ENCODE peak calls at places on chromosomes 16 and 17, in four cellular contexts. P, M, B and N are unnamed samples.

GRCh38 chr17:2178798-2179505 is 124.0 kb downstream of the HIC1 start:
- DNase-seq in P (no peak), B (no peak), M (no peak), N (no peak)

GRCh38 chr16:29993191-29993902 is 2.1 kb downstream of the HIRIP3 start:
- DNase-seq in P (no peak), B (no peak), M (no peak), N (no peak)

GRCh38 chr17:67469208-67469980 is 92.3 kb downstream of the PITPNC1 start:
- DNase-seq in B (peak; percentile 36), M (no peak), P (peak; percentile 27), N (no peak)

GRCh38 chr16:77784441-77785356 is 3.7 kb upstream of the VAT1L start:
- DNase-seq in M (no peak), P (no peak), B (no peak), N (no peak)

GRCh38 chr16:19601083-19601976 is 45.8 kb downstream of the VPS35L start:
- DNase-seq in P (no peak), B (peak; percentile 47), M (peak; percentile 59), N (peak; percentile 36)

GRCh38 chr16:66954097-66954659 is 6.9 kb upstream of the CES3 start:
- DNase-seq in M (peak; percentile 88), B (peak; percentile 85), P (peak; percentile 85), N (peak; percentile 80)

GRCh38 chr17:77510133-77510796 is 369.5 kb downstream of the SEC14L1 start:
- DNase-seq in P (peak; percentile 5), M (no peak), B (no peak), N (no peak)

GRCh38 chr17:53659181-53659580 is 163.5 kb upstream of the KIF2B start:
- DNase-seq in B (no peak), P (no peak), M (peak; percentile 13), N (no peak)

GRCh38 chr17:16150251-16150859 is 65.0 kb downstream of the NCOR1 start:
- DNase-seq in B (no peak), M (no peak), P (no peak), N (no peak)

GRCh38 chr16:26859086-26859485 is 207.6 kb upstream of the C16orf82 start:
- DNase-seq in B (no peak), P (no peak), M (no peak), N (no peak)

GRCh38 chr17:63833026-63833740 is 5.7 kb upstream of the FTSJ3 start:
- DNase-seq in P (no peak), M (no peak), B (no peak), N (no peak)

GRCh38 chr17:65366102-65366844 is 195.2 kb downstream of the AXIN2 start:
- DNase-seq in B (no peak), M (no peak), P (no peak), N (no peak)

GRCh38 chr17:10198509-10199249 is at the start of gene GAS7:
- DNase-seq in B (no peak), P (peak; percentile 81), M (no peak), N (peak; percentile 68)

GRCh38 chr16:86835981-86836380 is 257.6 kb downstream of the FOXL1 start:
- DNase-seq in B (no peak), M (no peak), P (no peak), N (no peak)

GRCh38 chr16:56226840-56227525 is 35.7 kb downstream of the GNAO1 start:
- DNase-seq in M (no peak), P (no peak), B (no peak), N (no peak)

GRCh38 chr16:4293822-4294457 is 21.1 kb upstream of the TFAP4 start:
- DNase-seq in B (no peak), M (no peak), P (peak; percentile 81), N (peak; percentile 67)
- TF ChIP-seq ELF4 in B (no peak), M (no peak), P (no peak), N (no peak)

GRCh38 chr17:21214015-21214776 is at the start of gene TMEM11:
- DNase-seq in B (peak; percentile 86), P (peak; percentile 97), M (peak; percentile 93), N (peak; percentile 97)

GRCh38 chr17:21213005-21213404 is 956 bp downstream of the TMEM11 start:
- DNase-seq in M (no peak), P (no peak), B (no peak), N (no peak)

GRCh38 chr17:21211825-21212479 is 2.0 kb downstream of the TMEM11 start:
- DNase-seq in P (no peak), B (no peak), M (no peak), N (no peak)

GRCh38 chr17:21214777-21215541 is 998 bp upstream of the TMEM11 start:
- DNase-seq in P (peak; percentile 54), M (peak; percentile 14), B (no peak), N (no peak)

GRCh38 chr17:21213491-21214014 is 408 bp downstream of the TMEM11 start:
- DNase-seq in P (peak; percentile 40), M (peak; percentile 16), B (no peak), N (peak; percentile 43)
- TF ChIP-seq ELF4 in P (peak; percentile 20), M (no peak), B (peak; percentile 83), N (no peak)

GRCh38 chr17:61382796-61383688 is 16.6 kb upstream of the TBX2 start:
- DNase-seq in B (no peak), M (no peak), P (no peak), N (no peak)
- TF ChIP-seq ELF4 in B (no peak), M (no peak), P (no peak), N (no peak)

GRCh38 chr17:21378553-21378952 is 2.4 kb downstream of the KCNJ12 start:
- DNase-seq in B (no peak), P (peak; percentile 54), M (no peak), N (no peak)

GRCh38 chr17:21376585-21376834 is 353 bp downstream of the KCNJ12 start:
- DNase-seq in B (no peak), M (no peak), P (no peak), N (no peak)

GRCh38 chr17:21376835-21377690 is 906 bp downstream of the KCNJ12 start:
- DNase-seq in P (peak; percentile 41), B (no peak), M (no peak), N (peak; percentile 56)

GRCh38 chr17:21379080-21379711 is 3.0 kb downstream of the KCNJ12 start:
- DNase-seq in P (no peak), M (no peak), B (no peak), N (no peak)

DNA sequence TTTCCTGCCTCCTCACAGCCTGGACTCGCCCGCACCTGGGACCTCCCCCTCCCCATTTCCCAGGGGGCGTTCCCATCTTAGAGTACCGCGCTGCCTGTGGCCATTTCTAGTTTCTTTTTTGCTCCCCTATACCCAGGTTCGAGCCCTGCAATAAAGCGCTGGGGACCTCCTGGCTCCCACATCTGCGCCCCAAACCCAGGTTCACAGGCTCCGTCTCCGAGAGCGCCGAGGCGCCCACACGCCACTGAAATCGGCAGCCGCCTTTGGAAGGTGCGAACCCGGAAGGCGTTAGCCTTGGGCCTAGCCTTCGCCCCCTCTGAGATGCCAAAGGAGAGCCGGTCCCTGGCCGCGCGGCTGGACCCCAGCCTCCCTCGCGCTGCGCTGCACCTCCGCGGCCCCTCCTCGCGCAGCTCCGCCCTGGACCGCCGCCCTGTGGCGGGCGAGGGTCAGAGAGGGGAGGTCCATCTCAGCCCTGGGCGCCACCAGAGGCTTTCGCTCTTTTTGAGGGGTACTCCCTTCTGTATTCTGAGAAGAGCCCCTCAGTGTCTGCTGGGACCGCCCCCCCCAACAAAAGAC is 1.8 kb downstream of the KCNJ12 start:
- DNase-seq in M (no peak), B (no peak), P (peak; percentile 46), N (no peak)
- TF ChIP-seq ELF4 in M (no peak), B (no peak), P (no peak), N (no peak)

GRCh38 chr16:89355036-89355435 is 135.3 kb downstream of the ANKRD11 start:
- DNase-seq in B (no peak), P (no peak), M (no peak), N (no peak)

GRCh38 chr16:89357460-89357859 is 132.9 kb downstream of the ANKRD11 start:
- DNase-seq in M (peak; percentile 48), B (no peak), P (no peak), N (no peak)

GRCh38 chr16:89355686-89356085 is 134.7 kb downstream of the ANKRD11 start:
- DNase-seq in P (no peak), B (no peak), M (no peak), N (no peak)

GRCh38 chr16:89358030-89359005 is 132.0 kb downstream of the ANKRD11 start:
- DNase-seq in B (no peak), M (no peak), P (no peak), N (no peak)

DNA sequence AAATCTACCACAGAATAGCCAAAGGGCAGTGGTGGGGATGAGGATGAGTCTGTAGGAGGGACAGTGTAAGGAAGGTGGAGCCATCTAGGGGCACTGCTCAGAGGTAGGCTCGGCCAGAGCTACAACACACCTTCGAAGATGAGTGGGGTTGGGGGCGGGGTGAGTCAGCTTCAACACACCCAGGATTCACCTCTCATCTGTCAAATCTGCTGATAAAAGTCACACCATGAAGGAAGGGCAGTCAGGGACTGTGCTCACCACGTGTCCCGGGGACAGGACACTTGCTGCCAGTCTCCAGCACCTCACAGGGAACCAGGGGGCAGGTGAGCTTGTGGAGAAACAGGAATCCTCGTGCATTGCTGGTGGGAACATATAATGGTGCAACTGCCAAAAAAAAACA is 133.3 kb downstream of the ANKRD11 start:
- DNase-seq in M (peak; percentile 71), B (peak; percentile 40), P (no peak), N (no peak)
- TF ChIP-seq ELF4 in M (no peak), B (no peak), P (no peak), N (no peak)